ENCODE peak calls at places on chromosomes 3 and 15, in five cellular contexts. G is AG10803, A is heart left ventricle, H is AG09319, B is choroid plexus epithelial cell. Q is an unnamed sample.

GRCh38 chr3:108403921-108404320 is 106.5 kb downstream of the MYH15 start:
- DNase-seq in G (peak), A (no peak), H (no peak), B (no peak), Q (no peak)

GRCh38 chr3:51110586-51110985 is 274.5 kb upstream of the MANF start:
- DNase-seq in G (no peak), A (no peak), H (no peak), B (no peak), Q (no peak)

GRCh38 chr3:50600841-50601591 is 10.6 kb downstream of the CISH start:
- DNase-seq in G (peak), A (peak), H (peak), B (peak), Q (peak)

GRCh38 chr15:40358492-40359353 is 704 bp downstream of the DISP2 start:
- DNase-seq in G (no peak), A (no peak), H (no peak), B (no peak), Q (no peak)

GRCh38 chr15:57510647-57511046 is 81.1 kb upstream of the MYZAP start:
- DNase-seq in G (peak), A (peak), H (no peak), B (peak), Q (no peak)

GRCh38 chr15:100771745-100772144 is 107.9 kb upstream of the ALDH1A3 start:
- DNase-seq in G (peak), A (no peak), H (no peak), B (no peak), Q (no peak)

GRCh38 chr3:23157331-23157730 is 45.8 kb upstream of the UBE2E2 start:
- DNase-seq in G (no peak), A (no peak), H (no peak), B (no peak), Q (no peak)

GRCh38 chr3:20482350-20482749 is 296.3 kb upstream of the SGO1 start:
- DNase-seq in G (no peak), A (no peak), H (no peak), B (no peak), Q (no peak)

GRCh38 chr3:31752305-31753049 is 219.8 kb downstream of the STT3B start:
- DNase-seq in G (no peak), A (no peak), H (no peak), B (no peak), Q (peak)

GRCh38 chr3:141471160-141471559 is 15.7 kb upstream of the RASA2 start:
- DNase-seq in G (peak), A (no peak), H (no peak), B (no peak), Q (no peak)

GRCh38 chr3:118543823-118544222 is 490.8 kb downstream of the IGSF11 start:
- DNase-seq in G (no peak), A (no peak), H (no peak), B (no peak), Q (no peak)

DNA sequence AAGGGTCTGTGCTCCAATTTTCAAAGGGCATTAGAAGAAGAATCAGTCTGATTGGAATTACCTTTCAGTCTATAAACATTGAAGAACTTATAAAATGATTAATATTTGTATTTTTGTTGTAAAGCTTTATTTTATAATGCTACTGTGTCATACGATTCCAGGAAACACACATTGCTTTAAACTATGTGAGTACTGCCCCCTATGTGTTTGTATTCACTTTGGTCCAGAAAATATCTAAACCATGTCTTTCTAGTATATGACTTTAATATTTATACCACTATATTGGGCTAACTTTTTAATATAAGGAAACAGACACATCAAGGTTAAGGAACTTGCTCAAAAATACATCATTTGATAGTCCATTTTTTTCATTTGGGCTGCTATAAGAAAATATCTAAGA is 3.2 kb upstream of the RIOX2 start:
- DNase-seq in G (no peak), A (no peak), H (no peak), B (peak), Q (no peak)
- TF ChIP-seq CTCF in G (peak), A (no peak), H (peak), B (peak), Q (no peak)

GRCh38 chr15:74319596-74320357 is 47.7 kb downstream of the CYP11A1 start:
- DNase-seq in G (no peak), A (peak), H (no peak), B (no peak), Q (no peak)

GRCh38 chr15:74318376-74319137 is 48.9 kb downstream of the CYP11A1 start:
- DNase-seq in G (peak), A (peak), H (no peak), B (peak), Q (no peak)

GRCh38 chr15:74322558-74323180 is 44.8 kb downstream of the CYP11A1 start:
- DNase-seq in G (peak), A (peak), H (peak), B (peak), Q (peak)

GRCh38 chr15:74319138-74319460 is 48.3 kb downstream of the CYP11A1 start:
- DNase-seq in G (no peak), A (no peak), H (no peak), B (no peak), Q (no peak)

GRCh38 chr15:74320358-74321247 is 46.8 kb downstream of the CYP11A1 start:
- DNase-seq in G (peak), A (peak), H (no peak), B (peak), Q (peak)
- TF ChIP-seq CTCF in G (peak), A (peak), H (peak), B (peak), Q (peak)

GRCh38 chr3:190053919-190054672 is 66.6 kb downstream of the P3H2 start:
- DNase-seq in G (peak), A (no peak), H (peak), B (peak), Q (peak)
- TF ChIP-seq CTCF in G (peak), A (no peak), H (no peak), B (peak), Q (peak)

GRCh38 chr15:39079296-39079834 is 501.5 kb upstream of the THBS1 start:
- DNase-seq in G (peak), A (no peak), H (no peak), B (peak), Q (peak)
- TF ChIP-seq CTCF in G (no peak), A (no peak), H (no peak), B (no peak), Q (no peak)

DNA sequence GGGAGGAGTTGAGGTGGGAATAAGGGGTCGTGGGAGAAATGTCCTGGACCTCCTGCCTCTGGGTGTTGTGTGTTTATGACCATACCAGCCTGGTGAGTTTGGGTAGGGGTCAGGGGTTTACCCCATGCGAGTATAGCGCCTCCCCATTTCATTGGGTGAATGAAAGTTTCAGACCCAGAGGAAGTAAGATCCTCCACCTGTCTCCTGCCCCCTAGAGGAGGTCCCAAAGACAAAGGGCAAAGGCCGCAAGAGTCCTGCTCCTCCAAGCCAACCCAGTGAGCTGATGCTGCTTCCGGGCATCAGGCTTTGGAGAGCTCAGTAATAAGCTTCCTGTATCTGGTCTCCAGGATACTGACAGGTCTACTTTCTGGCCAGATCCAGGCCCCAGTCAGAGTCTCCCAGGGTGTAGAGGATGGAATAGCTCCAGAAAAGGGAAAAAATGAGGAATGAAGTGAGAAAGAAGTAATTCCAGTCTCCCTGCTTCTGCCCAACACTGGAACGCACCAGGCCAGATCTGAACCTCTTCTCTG is 6.4 kb upstream of the TBC1D21 start:
- DNase-seq in G (no peak), A (no peak), H (no peak), B (no peak), Q (no peak)
- TF ChIP-seq CTCF in G (no peak), A (no peak), H (no peak), B (peak), Q (no peak)

DNA sequence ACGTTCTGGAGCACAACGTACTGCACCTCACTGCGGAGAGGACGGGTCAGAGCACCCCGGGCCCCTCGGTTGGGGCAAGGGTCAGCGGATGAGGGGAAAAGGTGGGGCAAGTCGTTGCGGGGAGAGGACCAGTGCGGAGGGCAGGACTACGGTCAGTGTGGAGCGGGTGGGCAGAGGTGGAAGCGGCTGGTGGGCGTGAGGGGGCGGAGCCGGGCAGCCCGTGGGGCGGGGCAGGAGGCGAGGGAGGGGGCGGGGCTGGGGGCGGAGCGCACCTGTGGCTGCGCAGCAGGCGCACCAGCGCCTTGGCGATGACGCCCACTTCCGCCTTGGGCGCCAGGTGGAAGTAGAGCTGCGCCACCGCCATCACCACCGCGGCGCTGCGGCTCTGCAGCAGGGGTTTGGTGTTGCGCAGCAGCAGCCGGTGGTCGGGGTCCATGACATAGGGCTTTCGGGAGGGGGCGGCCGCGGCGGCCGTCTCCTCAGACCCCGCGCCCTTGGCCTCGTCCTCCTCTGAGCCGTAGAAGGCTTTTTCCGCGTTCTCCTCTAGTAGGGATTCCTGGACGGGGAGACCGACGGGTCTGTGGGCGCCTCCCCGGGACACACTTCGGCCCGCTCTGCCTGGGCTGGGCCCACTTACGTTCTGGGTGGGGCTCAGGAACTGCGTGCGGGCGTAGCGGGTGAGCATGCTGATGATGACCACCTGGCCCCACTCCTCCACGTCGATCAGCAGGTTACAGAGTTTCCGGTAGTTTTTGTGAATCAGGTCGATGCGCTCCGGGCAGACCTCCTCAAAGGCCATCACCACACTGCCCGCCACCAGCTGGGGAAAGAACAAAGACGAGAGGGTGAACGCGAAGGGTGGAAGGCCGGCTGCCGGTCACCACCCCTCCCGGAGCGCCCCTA is 29.2 kb downstream of the AP3B2 start:
- DNase-seq in G (no peak), A (no peak), H (no peak), B (no peak), Q (peak)
- TF ChIP-seq CTCF in G (no peak), A (no peak), H (no peak), B (no peak), Q (peak)

DNA sequence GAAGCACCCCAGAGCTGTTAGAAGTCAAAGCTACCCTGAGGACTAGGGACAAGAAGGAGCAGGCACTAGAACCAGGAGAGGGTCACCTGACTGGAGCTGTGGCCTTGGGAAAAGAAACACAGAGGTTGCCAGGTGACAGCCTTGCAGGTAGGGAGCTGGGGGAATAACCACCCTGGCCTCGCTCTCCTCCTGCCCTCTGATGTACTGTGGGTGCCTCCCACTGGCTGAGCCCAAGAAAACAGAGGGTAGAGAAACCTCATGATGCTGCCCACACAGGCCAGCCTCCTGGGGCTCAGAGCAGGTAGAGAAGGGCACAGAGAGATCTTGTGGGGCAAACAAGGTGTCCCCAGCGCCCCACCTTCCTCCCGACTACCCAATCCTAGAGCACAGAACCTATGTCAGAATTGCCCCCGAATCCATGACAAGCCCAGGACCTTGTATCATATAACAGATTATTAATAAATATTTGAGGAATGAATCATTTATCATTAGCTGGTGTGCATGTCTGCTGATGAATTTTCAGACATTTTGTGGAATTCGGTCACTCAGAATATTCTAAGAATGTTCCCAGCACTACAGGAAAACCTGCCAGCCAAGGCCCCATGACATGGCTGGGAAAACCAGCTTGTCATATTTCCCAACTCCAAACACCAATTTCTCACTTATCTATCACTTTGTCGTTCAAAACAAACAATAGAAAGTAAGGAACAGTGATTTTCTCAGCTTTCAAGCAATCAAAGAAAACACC is 59.8 kb upstream of the MEX3B start:
- DNase-seq in G (peak), A (no peak), H (peak), B (peak), Q (no peak)
- TF ChIP-seq CTCF in G (no peak), A (no peak), H (no peak), B (peak), Q (no peak)

GRCh38 chr3:53531749-53532148 is 37.3 kb downstream of the CACNA1D start:
- DNase-seq in G (no peak), A (no peak), H (no peak), B (no peak), Q (peak)
- TF ChIP-seq CTCF in G (no peak), A (no peak), H (no peak), B (no peak), Q (no peak)

GRCh38 chr3:24519368-24520100 is 24.9 kb upstream of the THRB start:
- DNase-seq in G (no peak), A (peak), H (no peak), B (peak), Q (no peak)

GRCh38 chr3:24520101-24520495 is 25.4 kb upstream of the THRB start:
- DNase-seq in G (no peak), A (no peak), H (no peak), B (no peak), Q (no peak)

GRCh38 chr3:24521306-24522154 is 26.9 kb upstream of the THRB start:
- DNase-seq in G (peak), A (peak), H (no peak), B (peak), Q (peak)

GRCh38 chr3:24520941-24521305 is 26.3 kb upstream of the THRB start:
- DNase-seq in G (no peak), A (no peak), H (no peak), B (no peak), Q (no peak)

GRCh38 chr3:24518990-24519367 is 24.3 kb upstream of the THRB start:
- DNase-seq in G (no peak), A (no peak), H (no peak), B (no peak), Q (no peak)
- TF ChIP-seq CTCF in G (no peak), A (no peak), H (no peak), B (no peak), Q (no peak)

GRCh38 chr15:84982301-84982920 is 755 bp downstream of the PDE8A start:
- DNase-seq in G (no peak), A (peak), H (no peak), B (peak), Q (peak)

GRCh38 chr15:84980196-84981053 is 1.2 kb upstream of the PDE8A start:
- DNase-seq in G (peak), A (peak), H (no peak), B (peak), Q (peak)

GRCh38 chr15:84981711-84982300 is at the start of gene PDE8A:
- DNase-seq in G (peak), A (peak), H (no peak), B (peak), Q (peak)

GRCh38 chr15:84979651-84980050 is 2.0 kb upstream of the PDE8A start:
- DNase-seq in G (no peak), A (peak), H (no peak), B (no peak), Q (no peak)

GRCh38 chr15:84981054-84981710 is 474 bp upstream of the PDE8A start:
- DNase-seq in G (peak), A (peak), H (peak), B (peak), Q (peak)
- TF ChIP-seq CTCF in G (no peak), A (peak), H (no peak), B (no peak), Q (peak)